ENCODE peak calls at places on chromosome 1, in six cellular contexts. M, O, E, D, S and X are unnamed samples.

GRCh38 chr1:248631354-248632041 is 3.4 kb downstream of the OR2T11 start:
- DNase-seq in M (no peak), O (no peak), E (peak), D (no peak), S (no peak), X (no peak)

GRCh38 chr1:172537366-172537765 is 4.4 kb downstream of the SUCO start:
- DNase-seq in M (no peak), O (no peak), E (peak), D (no peak), S (no peak), X (no peak)

GRCh38 chr1:48036693-48037386 is 39.7 kb upstream of the TRABD2B start:
- DNase-seq in M (no peak), O (no peak), E (peak), D (no peak), S (no peak), X (no peak)

GRCh38 chr1:169485427-169486280 is at the start of gene SLC19A2:
- DNase-seq in M (peak), O (peak), E (peak), D (peak), S (peak), X (peak)

GRCh38 chr1:208170252-208170651 is 73.9 kb downstream of the PLXNA2 start:
- DNase-seq in M (peak), O (no peak), E (peak), D (no peak), S (no peak), X (no peak)

GRCh38 chr1:246695666-246696065 is 28.5 kb upstream of the SCCPDH start:
- DNase-seq in M (no peak), O (no peak), E (no peak), D (no peak), S (no peak), X (no peak)

GRCh38 chr1:113031060-113031933 is 41.7 kb upstream of the LRIG2 start:
- DNase-seq in M (no peak), O (no peak), E (no peak), D (no peak), S (peak), X (no peak)

GRCh38 chr1:77889240-77889637 is 815 bp downstream of the NEXN start:
- DNase-seq in M (no peak), O (no peak), E (peak), D (no peak), S (no peak), X (no peak)

GRCh38 chr1:111729271-111729921 is 9.8 kb downstream of the INKA2 start:
- DNase-seq in M (peak), O (peak), E (no peak), D (no peak), S (no peak), X (no peak)

GRCh38 chr1:156232222-156232621 is 9.8 kb upstream of the BGLAP start:
- DNase-seq in M (no peak), O (no peak), E (no peak), D (no peak), S (no peak), X (peak)

GRCh38 chr1:206699626-206700025 is 14.9 kb downstream of the MAPKAPK2 start:
- DNase-seq in M (no peak), O (no peak), E (no peak), D (no peak), S (no peak), X (no peak)

GRCh38 chr1:89588480-89588879 is 44.4 kb upstream of the LRRC8C start:
- DNase-seq in M (no peak), O (no peak), E (no peak), D (no peak), S (no peak), X (no peak)

GRCh38 chr1:22673486-22674409 is 20.7 kb downstream of the C1QB start:
- DNase-seq in M (peak), O (peak), E (peak), D (peak), S (no peak), X (peak)

GRCh38 chr1:8944006-8944405 is 1.7 kb upstream of the CA6 start:
- DNase-seq in M (no peak), O (no peak), E (no peak), D (no peak), S (no peak), X (peak)

GRCh38 chr1:203480084-203480483 is 4.5 kb downstream of the PRELP start:
- DNase-seq in M (no peak), O (no peak), E (no peak), D (no peak), S (no peak), X (no peak)

GRCh38 chr1:34896612-34897011 is 32.8 kb downstream of the DLGAP3 start:
- DNase-seq in M (no peak), O (no peak), E (no peak), D (no peak), S (no peak), X (no peak)

GRCh38 chr1:154669464-154670282 is 61.7 kb upstream of the ADAR start:
- DNase-seq in M (peak), O (peak), E (peak), D (peak), S (peak), X (peak)

GRCh38 chr1:25622526-25622925 is 5.9 kb downstream of the MAN1C1 start:
- DNase-seq in M (no peak), O (no peak), E (no peak), D (no peak), S (no peak), X (no peak)

GRCh38 chr1:97849350-97850339 is 71.2 kb downstream of the DPYD start:
- DNase-seq in M (no peak), O (no peak), E (peak), D (no peak), S (no peak), X (no peak)

GRCh38 chr1:7470904-7471638 is 300.0 kb upstream of the VAMP3 start:
- DNase-seq in M (peak), O (no peak), E (peak), D (no peak), S (peak), X (no peak)

GRCh38 chr1:5990913-5991783 is 1.1 kb downstream of the NPHP4 start:
- DNase-seq in M (peak), O (peak), E (peak), D (no peak), S (peak), X (peak)

GRCh38 chr1:245108251-245108650 is 46.5 kb upstream of the KIF26B start:
- DNase-seq in M (no peak), O (no peak), E (no peak), D (no peak), S (no peak), X (no peak)

GRCh38 chr1:53957231-53957818 is 11.2 kb downstream of the LRRC42 start:
- DNase-seq in M (no peak), O (no peak), E (peak), D (no peak), S (no peak), X (no peak)

GRCh38 chr1:231590453-231591198 is 36.0 kb upstream of the DISC1 start:
- DNase-seq in M (peak), O (peak), E (peak), D (peak), S (no peak), X (peak)

GRCh38 chr1:155301342-155301841 is at the start of gene PKLR:
- DNase-seq in M (no peak), O (no peak), E (no peak), D (no peak), S (no peak), X (no peak)

GRCh38 chr1:113912594-113913311 is 7.6 kb downstream of the DCLRE1B start:
- DNase-seq in M (peak), O (no peak), E (peak), D (no peak), S (no peak), X (no peak)

GRCh38 chr1:19525607-19526545 is 40.5 kb upstream of the CAPZB start:
- DNase-seq in M (no peak), O (no peak), E (no peak), D (no peak), S (no peak), X (no peak)

GRCh38 chr1:245000872-245001188 is 136.5 kb upstream of the HNRNPU start:
- DNase-seq in M (no peak), O (no peak), E (no peak), D (no peak), S (no peak), X (no peak)

GRCh38 chr1:87834941-87835340 is 506.3 kb downstream of the LMO4 start:
- DNase-seq in M (no peak), O (no peak), E (peak), D (no peak), S (no peak), X (no peak)

GRCh38 chr1:15994590-15995351 is 9.3 kb upstream of the SRARP start:
- DNase-seq in M (peak), O (peak), E (peak), D (no peak), S (no peak), X (no peak)

GRCh38 chr1:10678395-10678794 is 118.1 kb downstream of the CASZ1 start:
- DNase-seq in M (no peak), O (no peak), E (no peak), D (no peak), S (no peak), X (no peak)

GRCh38 chr1:161817155-161817730 is 51.1 kb downstream of the ATF6 start:
- DNase-seq in M (no peak), O (no peak), E (no peak), D (no peak), S (no peak), X (no peak)

GRCh38 chr1:30176477-30176876 is 546.9 kb downstream of the MATN1 start:
- DNase-seq in M (no peak), O (no peak), E (no peak), D (no peak), S (no peak), X (no peak)

GRCh38 chr1:43703836-43704235 is 3.5 kb upstream of the ST3GAL3 start:
- DNase-seq in M (no peak), O (no peak), E (no peak), D (no peak), S (no peak), X (no peak)

GRCh38 chr1:1364266-1364665 is 5.9 kb upstream of the MXRA8 start:
- DNase-seq in M (no peak), O (no peak), E (no peak), D (no peak), S (no peak), X (no peak)

GRCh38 chr1:70719164-70719563 is 308.1 kb downstream of the CTH start:
- DNase-seq in M (no peak), O (no peak), E (no peak), D (no peak), S (no peak), X (no peak)